ENCODE peak calls at places on chromosomes 1 and 21, in nine cellular contexts. L is MM.1S, D is cardiac muscle cell, Y is adrenal gland, P is dorsolateral prefrontal cortex, X is astrocyte of the cerebellum, G is IMR-90, E is bronchial epithelial cell, I is mucosa of descending colon. B is an unnamed sample.

GRCh38 chr1:30484668-30485067 is 238.7 kb downstream of the MATN1 start:
- DNase-seq in L (no peak), I (no peak), G (no peak), E (no peak), Y (no peak), D (no peak), P (no peak), X (no peak), B (no peak)

GRCh38 chr1:205531191-205532025 is 26.9 kb downstream of the CDK18 start:
- DNase-seq in Y (no peak), X (no peak), G (no peak), D (no peak), E (no peak), L (no peak), P (peak), I (peak), B (no peak)

GRCh38 chr1:94063379-94063778 is 57.6 kb downstream of the ABCA4 start:
- DNase-seq in X (no peak), I (no peak), G (peak), E (peak), P (no peak), Y (no peak), L (no peak), D (peak), B (no peak)

GRCh38 chr1:180851995-180852887 is 60.5 kb upstream of the KIAA1614 start:
- DNase-seq in X (no peak), Y (no peak), L (peak), E (no peak), P (no peak), D (no peak), I (no peak), G (no peak), B (peak)

GRCh38 chr1:48555271-48555670 is 83.3 kb upstream of the SPATA6 start:
- DNase-seq in P (no peak), Y (no peak), L (no peak), D (no peak), E (peak), X (no peak), G (no peak), I (no peak), B (no peak)

GRCh38 chr1:114345930-114346479 is 165.0 kb downstream of the TRIM33 start:
- DNase-seq in P (peak), E (no peak), D (no peak), X (no peak), L (no peak), Y (no peak), I (peak), G (no peak), B (no peak)

GRCh38 chr1:168751195-168751650 is 22.2 kb upstream of the DPT start:
- DNase-seq in D (no peak), I (no peak), G (no peak), E (no peak), X (peak), Y (no peak), P (no peak), L (no peak), B (no peak)

GRCh38 chr1:2840036-2840809 is 38.7 kb upstream of the TTC34 start:
- DNase-seq in X (no peak), E (no peak), D (no peak), L (no peak), G (no peak), Y (no peak), I (no peak), P (no peak), B (peak)

GRCh38 chr21:42000908-42001307 is 9.3 kb downstream of the ZBTB21 start:
- DNase-seq in I (no peak), Y (no peak), X (no peak), E (no peak), D (no peak), L (no peak), P (no peak), G (no peak), B (no peak)

GRCh38 chr1:117181630-117182041 is 29.1 kb downstream of the VTCN1 start:
- DNase-seq in D (no peak), G (no peak), X (no peak), I (no peak), P (no peak), L (no peak), E (no peak), Y (no peak), B (no peak)

GRCh38 chr1:233295775-233296322 is 324 bp upstream of the PCNX2 start:
- DNase-seq in E (no peak), G (no peak), Y (no peak), D (no peak), I (no peak), X (peak), L (no peak), P (no peak), B (no peak)

GRCh38 chr21:45979141-45979631 is 2.4 kb upstream of the COL6A1 start:
- DNase-seq in G (no peak), L (no peak), I (peak), E (no peak), P (no peak), D (no peak), X (no peak), Y (no peak), B (no peak)

GRCh38 chr1:27142464-27142863 is 12.5 kb downstream of the SLC9A1 start:
- DNase-seq in L (no peak), D (no peak), G (no peak), P (no peak), I (no peak), E (peak), Y (no peak), X (no peak), B (no peak)

GRCh38 chr1:166470465-166470864 is 303.7 kb upstream of the FAM78B start:
- DNase-seq in I (no peak), E (no peak), G (no peak), P (no peak), D (no peak), X (no peak), L (no peak), Y (no peak), B (no peak)

GRCh38 chr21:25934771-25935224 is 200.0 kb downstream of the GABPA start:
- DNase-seq in I (no peak), P (no peak), D (no peak), X (peak), Y (no peak), E (peak), G (peak), L (peak), B (peak)

GRCh38 chr1:1291611-1292441 is 11.6 kb downstream of the SCNN1D start:
- DNase-seq in E (peak), P (peak), Y (no peak), D (peak), L (peak), G (peak), X (peak), I (peak), B (peak)

GRCh38 chr1:7984826-7985225 is 23.3 kb downstream of the PARK7 start:
- DNase-seq in D (no peak), L (no peak), Y (no peak), X (no peak), P (no peak), G (no peak), E (no peak), I (no peak), B (no peak)

GRCh38 chr1:2925291-2925690 is 96.0 kb upstream of the ACTRT2 start:
- DNase-seq in P (no peak), D (no peak), E (no peak), X (no peak), Y (no peak), I (no peak), L (no peak), G (no peak), B (no peak)

GRCh38 chr1:42963378-42964005 is 4.8 kb upstream of the SLC2A1 start:
- DNase-seq in P (no peak), Y (no peak), X (no peak), G (peak), I (peak), D (no peak), L (no peak), E (peak), B (no peak)

GRCh38 chr1:180754453-180754852 is 122.6 kb downstream of the XPR1 start:
- DNase-seq in E (no peak), G (no peak), P (no peak), L (no peak), I (no peak), D (no peak), X (no peak), Y (no peak), B (no peak)

GRCh38 chr1:89659322-89660061 is 26.6 kb downstream of the LRRC8C start:
- DNase-seq in X (no peak), L (no peak), I (no peak), D (peak), P (no peak), Y (no peak), E (no peak), G (no peak), B (no peak)

GRCh38 chr21:34800797-34801518 is 132.2 kb downstream of the CLIC6 start:
- DNase-seq in D (no peak), I (no peak), G (peak), E (peak), Y (no peak), L (no peak), P (no peak), X (no peak), B (no peak)

GRCh38 chr1:198761859-198762616 is 123.2 kb downstream of the PTPRC start:
- DNase-seq in P (no peak), E (no peak), Y (no peak), G (no peak), I (no peak), D (no peak), X (no peak), L (no peak), B (no peak)

GRCh38 chr1:190179817-190180216 is 297.8 kb downstream of the BRINP3 start:
- DNase-seq in Y (no peak), P (no peak), X (no peak), G (peak), L (no peak), D (no peak), E (peak), I (no peak), B (no peak)

GRCh38 chr1:16209847-16210407 is 2.5 kb downstream of the ARHGEF19 start:
- DNase-seq in D (no peak), Y (no peak), P (no peak), L (no peak), X (no peak), E (no peak), G (peak), I (peak), B (no peak)

GRCh38 chr1:55060133-55060999 is 21.0 kb downstream of the PCSK9 start:
- DNase-seq in G (no peak), D (no peak), P (no peak), E (peak), X (peak), L (no peak), I (no peak), Y (no peak), B (peak)

DNA sequence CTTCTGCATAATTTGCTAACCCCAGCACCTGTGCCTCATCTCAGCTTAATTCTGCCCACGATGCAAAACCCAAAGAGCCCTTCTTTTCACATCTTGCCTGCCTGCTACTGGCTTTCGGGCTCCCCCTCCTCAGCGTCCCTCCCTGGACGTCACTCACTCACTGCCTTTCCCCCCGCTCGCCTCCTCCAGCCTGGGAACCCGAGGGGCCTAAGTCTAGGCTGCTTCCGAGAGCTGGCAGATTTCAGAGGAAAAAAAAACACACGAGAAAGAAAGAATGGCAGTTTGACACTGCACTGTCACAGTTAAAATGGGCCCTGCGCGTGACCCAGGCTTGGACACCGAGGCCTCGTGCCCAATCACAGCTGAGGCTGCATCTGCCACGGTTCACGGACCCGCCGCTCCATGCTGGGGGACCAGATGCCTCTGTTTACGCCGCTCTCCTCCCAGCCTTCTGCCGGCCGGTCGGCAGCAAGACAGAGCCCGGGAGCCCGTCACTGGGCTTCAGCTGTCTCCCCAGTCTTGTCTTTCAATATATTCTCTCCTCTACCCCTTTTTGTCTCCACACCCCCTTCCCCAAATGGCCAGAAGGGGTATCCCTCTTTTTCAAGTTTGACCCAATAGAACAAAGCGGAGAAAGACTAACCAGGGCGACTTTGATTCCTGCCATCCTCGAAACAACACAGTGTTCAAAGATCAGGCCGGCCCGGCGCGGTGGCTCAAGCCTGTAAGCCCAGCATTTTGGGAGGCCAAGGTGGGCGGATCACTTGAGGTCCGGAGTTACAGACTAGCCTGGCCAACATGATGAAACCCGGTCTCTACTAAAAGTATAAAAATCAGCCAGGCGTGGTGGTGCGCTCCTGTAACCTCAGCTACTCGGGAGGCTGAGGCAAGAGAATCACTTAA is 77.3 kb upstream of the IFNAR2 start:
- DNase-seq in P (peak), Y (no peak), E (no peak), L (no peak), G (no peak), D (no peak), X (no peak), I (no peak), B (no peak)
- TF ChIP-seq CTCF in P (no peak), Y (no peak), E (no peak), L (no peak), G (no peak), D (no peak), X (no peak), I (no peak), B (no peak)

GRCh38 chr1:25432364-25432719 is 1.6 kb downstream of the MACO1 start:
- DNase-seq in E (no peak), P (no peak), I (no peak), Y (no peak), D (no peak), G (no peak), L (no peak), X (no peak), B (no peak)
- H3K4me3 ChIP-seq in E (no peak), P (peak), I (no peak), Y (no peak), D (peak), G (no peak), L (no peak), X (peak), B (peak)

GRCh38 chr21:44012474-44013379 is 618 bp downstream of the TRAPPC10 start:
- DNase-seq in G (peak), Y (peak), X (no peak), I (peak), P (peak), E (no peak), D (peak), L (peak), B (peak)
- TF ChIP-seq CTCF in G (peak), Y (no peak), X (no peak), I (no peak), P (no peak), E (no peak), D (no peak), L (peak), B (peak)

GRCh38 chr1:204152310-204153044 is 633 bp upstream of the ETNK2 start:
- DNase-seq in X (no peak), P (no peak), G (no peak), D (no peak), E (no peak), I (no peak), Y (no peak), L (no peak), B (no peak)

GRCh38 chr1:204149107-204149506 is 2.7 kb downstream of the ETNK2 start:
- DNase-seq in X (no peak), I (peak), P (no peak), Y (no peak), L (no peak), G (no peak), E (no peak), D (no peak), B (no peak)

GRCh38 chr1:204151562-204152309 is at the start of gene ETNK2:
- DNase-seq in X (no peak), Y (peak), P (no peak), I (peak), G (peak), L (peak), D (peak), E (no peak), B (no peak)

GRCh38 chr1:204149635-204150565 is 1.9 kb downstream of the ETNK2 start:
- DNase-seq in Y (no peak), I (peak), P (no peak), E (no peak), D (no peak), G (no peak), L (no peak), X (no peak), B (no peak)

DNA sequence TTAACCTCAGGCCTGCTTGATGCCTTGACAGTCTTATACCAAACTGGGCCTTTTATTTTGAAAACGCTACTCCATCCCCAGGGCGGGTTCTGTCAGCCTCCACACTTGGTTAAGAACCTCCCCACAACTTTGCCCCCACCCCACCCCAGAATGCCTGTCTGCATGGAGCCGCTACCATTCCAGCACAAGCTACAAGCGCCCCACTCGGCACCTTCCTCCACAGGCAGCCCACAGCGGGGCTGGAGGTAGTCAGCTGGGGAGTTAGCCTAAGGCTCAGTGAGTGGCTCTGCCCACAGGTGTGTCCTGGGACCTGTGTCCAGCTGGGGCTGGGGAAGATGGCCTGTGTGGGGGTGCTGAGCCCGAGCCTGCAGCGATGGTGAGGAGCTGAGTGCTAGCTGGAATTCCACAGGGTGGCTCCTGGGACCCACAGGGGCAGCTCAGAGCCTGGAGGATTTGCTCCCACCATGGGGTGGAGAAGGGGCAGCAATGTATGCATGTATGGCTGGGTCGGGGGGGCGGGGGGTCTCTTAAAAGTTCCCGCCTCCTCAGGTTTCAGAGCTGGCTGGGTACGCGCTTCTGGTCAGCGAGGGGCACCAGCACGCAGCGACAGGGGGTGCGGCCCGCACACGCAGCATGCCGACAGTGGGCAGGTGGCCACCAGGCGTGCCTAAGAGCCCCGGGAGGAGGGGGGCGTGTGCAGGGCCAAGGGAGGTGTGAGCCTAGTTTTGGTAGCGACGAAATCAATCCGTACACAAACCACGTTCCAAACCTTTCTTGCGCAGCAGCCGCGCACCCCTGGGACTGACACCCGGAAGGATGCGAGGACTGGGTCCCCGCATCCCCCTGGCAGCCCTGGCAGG is 912 bp downstream of the ETNK2 start:
- DNase-seq in G (no peak), Y (no peak), D (no peak), I (no peak), E (no peak), L (no peak), X (no peak), P (no peak), B (no peak)
- H3K4me3 ChIP-seq in G (peak), Y (no peak), D (peak), I (no peak), E (peak), L (no peak), X (peak), P (peak), B (no peak)

GRCh38 chr1:11458811-11459275 is 20.1 kb upstream of the DISP3 start:
- DNase-seq in L (no peak), D (no peak), E (no peak), I (no peak), P (peak), G (no peak), X (no peak), Y (peak), B (no peak)

GRCh38 chr1:11455925-11456580 is 22.9 kb upstream of the DISP3 start:
- DNase-seq in X (no peak), L (no peak), G (no peak), E (no peak), Y (no peak), D (no peak), I (no peak), P (no peak), B (no peak)

GRCh38 chr1:11456970-11457369 is 22.0 kb upstream of the DISP3 start:
- DNase-seq in Y (no peak), I (no peak), X (no peak), L (no peak), E (no peak), P (no peak), G (no peak), D (no peak), B (no peak)

GRCh38 chr1:11450310-11450709 is 28.6 kb upstream of the DISP3 start:
- DNase-seq in X (no peak), D (no peak), L (no peak), G (no peak), I (no peak), P (no peak), E (no peak), Y (no peak), B (no peak)

GRCh38 chr1:11453742-11454442 is 25.1 kb upstream of the DISP3 start:
- DNase-seq in D (no peak), G (no peak), E (no peak), L (no peak), P (no peak), Y (no peak), I (no peak), X (no peak), B (no peak)
- TF ChIP-seq CTCF in D (no peak), G (no peak), E (no peak), L (no peak), P (no peak), Y (no peak), I (no peak), X (no peak), B (no peak)

GRCh38 chr1:13664451-13664850 is 35.5 kb upstream of the PRDM2 start:
- DNase-seq in I (no peak), G (no peak), L (no peak), D (no peak), Y (no peak), P (no peak), E (peak), X (no peak), B (peak)

GRCh38 chr1:13661539-13661938 is 38.4 kb upstream of the PRDM2 start:
- DNase-seq in I (no peak), G (no peak), D (no peak), L (no peak), X (no peak), E (peak), Y (no peak), P (no peak), B (no peak)

GRCh38 chr1:13662498-13662897 is 37.5 kb upstream of the PRDM2 start:
- DNase-seq in X (no peak), P (no peak), G (no peak), I (no peak), D (no peak), E (peak), L (no peak), Y (no peak), B (no peak)

GRCh38 chr1:13666317-13666716 is 33.7 kb upstream of the PRDM2 start:
- DNase-seq in E (no peak), G (no peak), Y (no peak), P (no peak), I (no peak), D (no peak), X (no peak), L (no peak), B (peak)

GRCh38 chr1:13663969-13664368 is 36.0 kb upstream of the PRDM2 start:
- DNase-seq in G (no peak), Y (no peak), L (no peak), P (no peak), X (no peak), I (no peak), E (no peak), D (no peak), B (no peak)
- H3K4me3 ChIP-seq in G (no peak), Y (no peak), L (no peak), P (no peak), X (no peak), I (no peak), E (no peak), D (no peak), B (no peak)

GRCh38 chr1:228226141-228226874 is 18.5 kb downstream of the OBSCN start:
- DNase-seq in E (no peak), G (no peak), L (no peak), D (no peak), P (no peak), Y (no peak), I (no peak), X (no peak), B (no peak)

GRCh38 chr1:228225165-228225710 is 17.4 kb downstream of the OBSCN start:
- DNase-seq in E (no peak), L (no peak), D (no peak), I (no peak), P (no peak), G (no peak), Y (no peak), X (no peak), B (no peak)

GRCh38 chr1:228225740-228226139 is 17.9 kb downstream of the OBSCN start:
- DNase-seq in E (no peak), G (no peak), I (no peak), P (no peak), Y (no peak), D (no peak), L (no peak), X (no peak), B (no peak)

GRCh38 chr1:228228601-228229074 is 20.8 kb downstream of the OBSCN start:
- DNase-seq in X (peak), Y (no peak), L (no peak), P (no peak), E (peak), I (no peak), D (no peak), G (peak), B (no peak)

GRCh38 chr1:228226956-228227791 is 19.3 kb downstream of the OBSCN start:
- DNase-seq in X (no peak), I (peak), Y (no peak), E (no peak), L (no peak), P (no peak), D (no peak), G (peak), B (no peak)
- TF ChIP-seq CTCF in X (no peak), I (no peak), Y (no peak), E (no peak), L (peak), P (no peak), D (peak), G (peak), B (peak)

GRCh38 chr1:6486433-6487011 is 4.9 kb downstream of the PLEKHG5 start:
- DNase-seq in P (peak), Y (peak), E (peak), X (peak), D (peak), G (peak), I (peak), L (peak), B (peak)
- H3K4me3 ChIP-seq in P (no peak), Y (no peak), E (peak), X (peak), D (no peak), G (no peak), I (no peak), L (no peak), B (no peak)